ENCODE peak calls at places on chromosome 2, in ten cellular contexts. F is kidney glomerular epithelial cell; H is amygdala; L is H7; P is T-cell; K is naive thymus-derived CD8-positive, alpha-beta T cell; S is cardiac muscle cell; Z is fibroblast of villous mesenchyme; E is HCEC 1CT; T is central memory CD4-positive, alpha-beta T cell. V is an unnamed sample.

GRCh38 chr2:133598769-133599168 is 30.5 kb upstream of the NCKAP5 start:
- DNase-seq in F (no peak), P (no peak), K (no peak), T (no peak), Z (no peak), L (no peak), S (no peak), E (no peak), H (peak), V (no peak)

GRCh38 chr2:3643371-3644245 is 14.4 kb upstream of the ALLC start:
- DNase-seq in S (no peak), L (no peak), P (no peak), T (no peak), Z (no peak), K (no peak), E (no peak), F (no peak), H (no peak), V (no peak)

GRCh38 chr2:149009928-149010461 is 28.5 kb upstream of the LYPD6B start:
- DNase-seq in S (no peak), H (no peak), F (no peak), E (no peak), K (no peak), T (no peak), Z (no peak), L (no peak), P (no peak), V (no peak)

GRCh38 chr2:142041105-142041504 is 89.7 kb downstream of the LRP1B start:
- DNase-seq in L (no peak), Z (no peak), S (no peak), F (no peak), H (no peak), E (peak), T (no peak), P (no peak), K (no peak), V (no peak)

GRCh38 chr2:31233741-31234689 is at the start of gene EHD3:
- DNase-seq in T (peak), Z (peak), H (peak), F (peak), P (peak), L (peak), K (peak), E (peak), S (peak), V (peak)

GRCh38 chr2:42618972-42619371 is 50.5 kb downstream of the MTA3 start:
- DNase-seq in T (no peak), F (peak), P (no peak), Z (peak), S (peak), E (peak), L (no peak), H (no peak), K (no peak), V (peak)

GRCh38 chr2:143051480-143051879 is 77.7 kb upstream of the ARHGAP15 start:
- DNase-seq in F (no peak), H (no peak), T (no peak), Z (no peak), E (no peak), L (no peak), P (no peak), S (no peak), K (no peak), V (no peak)

GRCh38 chr2:180559766-180560165 is 420.6 kb upstream of the UBE2E3 start:
- DNase-seq in L (no peak), H (no peak), F (peak), S (peak), T (no peak), P (no peak), E (peak), Z (peak), K (no peak), V (no peak)

GRCh38 chr2:46259782-46260178 is 37.4 kb upstream of the EPAS1 start:
- DNase-seq in H (no peak), T (no peak), S (peak), Z (no peak), L (no peak), E (no peak), K (no peak), F (no peak), P (no peak), V (no peak)

GRCh38 chr2:1546901-1547300 is 133.6 kb downstream of the TPO start:
- DNase-seq in H (no peak), F (no peak), K (no peak), L (peak), P (no peak), E (no peak), Z (no peak), S (no peak), T (no peak), V (no peak)

GRCh38 chr2:72696559-72696958 is 129.3 kb downstream of the EXOC6B start:
- DNase-seq in T (no peak), H (no peak), Z (no peak), K (no peak), L (no peak), S (no peak), P (no peak), E (no peak), F (no peak), V (no peak)

GRCh38 chr2:234242446-234242810 is 191.9 kb downstream of the SPP2 start:
- DNase-seq in S (no peak), E (no peak), L (no peak), T (no peak), F (no peak), H (no peak), P (no peak), K (no peak), Z (no peak), V (no peak)

GRCh38 chr2:53091183-53091582 is 676.4 kb upstream of the CHAC2 start:
- DNase-seq in F (no peak), P (no peak), S (no peak), E (no peak), L (no peak), T (no peak), H (no peak), K (no peak), Z (no peak), V (no peak)

V was measured in T-helper 1 cell.